ENCODE peak calls at places on chromosome 2, in seven cellular contexts. I is NK-92 treated with Interleukin-12 subunit alpha and Interleukin-12 subunit beta, amount 100 ng/mL, for 24 hours; C is activated naive CD4-positive, alpha-beta T cell treated with Interleukin-2 at 50 U/mL for 16 hours; N is Caki2; M is amygdala; Y is EL; E is epithelial cell of esophagus. S is an unnamed sample.

GRCh38 chr2:152376968-152377367 is 42.0 kb downstream of the FMNL2 start:
- DNase-seq in I (no peak), C (no peak), N (no peak), M (no peak), Y (no peak), E (no peak), S (no peak)

GRCh38 chr2:206586609-206587008 is 55.7 kb upstream of the FAM237A start:
- DNase-seq in I (no peak), C (no peak), N (no peak), M (no peak), Y (no peak), E (no peak), S (no peak)

GRCh38 chr2:9300829-9301453 is 94.3 kb downstream of the ASAP2 start:
- DNase-seq in I (no peak), C (no peak), N (peak; percentile 33), M (no peak), Y (no peak), E (peak; percentile 35), S (no peak)

GRCh38 chr2:100919316-100919715 is 82.8 kb upstream of the RPL31 start:
- DNase-seq in I (no peak), C (no peak), N (no peak), M (no peak), Y (no peak), E (no peak), S (no peak)

GRCh38 chr2:218332920-218333645 is 23.6 kb upstream of the CATIP start:
- DNase-seq in I (no peak), C (no peak), N (no peak), M (no peak), Y (no peak), E (no peak), S (no peak)

GRCh38 chr2:21668078-21668710 is 544.4 kb downstream of the TDRD15 start:
- DNase-seq in I (no peak), C (no peak), N (no peak), M (no peak), Y (no peak), E (no peak), S (no peak)

GRCh38 chr2:209525834-209526281 is 102.0 kb downstream of the MAP2 start:
- DNase-seq in I (no peak), C (no peak), N (peak; percentile 66), M (no peak), Y (peak; percentile 89), E (peak; percentile 29), S (peak; percentile 49)

GRCh38 chr2:226795281-226796011 is 4.2 kb downstream of the IRS1 start:
- DNase-seq in I (no peak), C (no peak), N (no peak), M (no peak), Y (peak; percentile 61), E (peak; percentile 44), S (no peak)

GRCh38 chr2:18435425-18436037 is 124.9 kb downstream of the RDH14 start:
- DNase-seq in I (no peak), C (no peak), N (peak; percentile 55), M (no peak), Y (peak; percentile 68), E (peak; percentile 73), S (no peak)

GRCh38 chr2:239283288-239283945 is 117.4 kb downstream of the HDAC4 start:
- DNase-seq in I (no peak), C (no peak), N (no peak), M (no peak), Y (no peak), E (no peak), S (no peak)

GRCh38 chr2:183219853-183220252 is 95.6 kb downstream of the NUP35 start:
- DNase-seq in I (no peak), C (no peak), N (no peak), M (no peak), Y (no peak), E (no peak), S (no peak)

GRCh38 chr2:11281221-11281620 is 63.2 kb downstream of the ROCK2 start:
- DNase-seq in I (no peak), C (no peak), N (no peak), M (no peak), Y (no peak), E (no peak), S (no peak)

GRCh38 chr2:234116050-234116449 is 65.5 kb downstream of the SPP2 start:
- DNase-seq in I (no peak), C (no peak), N (no peak), M (no peak), Y (no peak), E (no peak), S (no peak)

GRCh38 chr2:239015769-239016675 is 168.1 kb downstream of the TWIST2 start:
- DNase-seq in I (no peak), C (no peak), N (no peak), M (no peak), Y (no peak), E (no peak), S (no peak)

GRCh38 chr2:20291846-20292408 is 58.7 kb downstream of the PUM2 start:
- DNase-seq in I (no peak), C (no peak), N (no peak), M (no peak), Y (no peak), E (no peak), S (no peak)

GRCh38 chr2:11156396-11157075 is 1.3 kb downstream of the SLC66A3 start:
- DNase-seq in I (no peak), C (no peak), N (no peak), M (no peak), Y (no peak), E (no peak), S (no peak)

S was measured in kidney epithelial cell.